ENCODE peak calls at places on chromosomes 11 and 22, in nine cellular contexts. One of them, this sample, is unnamed.

GRCh38 chr11:13667245-13667644 is 1.2 kb upstream of the FAR1 start:
- DNase-seq in stomach: no peak
- DNase-seq in GM23338: no peak
- DNase-seq in lung: no peak
- DNase-seq in transverse colon: no peak
- DNase-seq in lower leg skin: no peak
- DNase-seq in dorsolateral prefrontal cortex: no peak
- DNase-seq in activated naive CD8-positive, alpha-beta T cell treated with anti-CD3 and anti-CD28 coated beads, Interleukin-2, amount 50 U/mL, for 24 hours: peak; percentile 6
- DNase-seq in nephron progenitor cell: no peak
- DNase-seq in this sample: no peak

GRCh38 chr11:57458410-57459111 is 1.8 kb upstream of the RTN4RL2 start:
- DNase-seq in stomach: peak; percentile 62
- DNase-seq in GM23338: peak; percentile 79
- DNase-seq in lung: no peak
- DNase-seq in transverse colon: peak; percentile 56
- DNase-seq in lower leg skin: no peak
- DNase-seq in dorsolateral prefrontal cortex: peak; percentile 56
- DNase-seq in activated naive CD8-positive, alpha-beta T cell treated with anti-CD3 and anti-CD28 coated beads, Interleukin-2, amount 50 U/mL, for 24 hours: peak; percentile 75
- DNase-seq in nephron progenitor cell: peak; percentile 80
- DNase-seq in this sample: no peak

GRCh38 chr11:35237860-35238715 is 99.1 kb downstream of the CD44 start:
- DNase-seq in stomach: peak; percentile 32
- DNase-seq in GM23338: peak; percentile 96
- DNase-seq in lung: peak; percentile 54
- DNase-seq in transverse colon: peak; percentile 54
- DNase-seq in lower leg skin: peak; percentile 44
- DNase-seq in dorsolateral prefrontal cortex: no peak
- DNase-seq in activated naive CD8-positive, alpha-beta T cell treated with anti-CD3 and anti-CD28 coated beads, Interleukin-2, amount 50 U/mL, for 24 hours: peak; percentile 57
- DNase-seq in nephron progenitor cell: peak; percentile 50
- DNase-seq in this sample: no peak

GRCh38 chr11:47977651-47978050 is 2.7 kb upstream of the PTPRJ start:
- DNase-seq in stomach: no peak
- DNase-seq in GM23338: no peak
- DNase-seq in lung: no peak
- DNase-seq in transverse colon: no peak
- DNase-seq in lower leg skin: no peak
- DNase-seq in dorsolateral prefrontal cortex: no peak
- DNase-seq in activated naive CD8-positive, alpha-beta T cell treated with anti-CD3 and anti-CD28 coated beads, Interleukin-2, amount 50 U/mL, for 24 hours: no peak
- DNase-seq in nephron progenitor cell: no peak
- DNase-seq in this sample: no peak

GRCh38 chr22:42357634-42358296 is 74.4 kb downstream of the NFAM1 start:
- DNase-seq in stomach: peak; percentile 87
- DNase-seq in GM23338: no peak
- DNase-seq in lung: peak; percentile 53
- DNase-seq in transverse colon: no peak
- DNase-seq in lower leg skin: peak; percentile 68
- DNase-seq in dorsolateral prefrontal cortex: no peak
- DNase-seq in activated naive CD8-positive, alpha-beta T cell treated with anti-CD3 and anti-CD28 coated beads, Interleukin-2, amount 50 U/mL, for 24 hours: no peak
- DNase-seq in nephron progenitor cell: no peak
- DNase-seq in this sample: no peak

GRCh38 chr11:70733327-70734325 is 335.3 kb downstream of the CTTN start:
- DNase-seq in stomach: no peak
- DNase-seq in GM23338: no peak
- DNase-seq in lung: no peak
- DNase-seq in transverse colon: no peak
- DNase-seq in lower leg skin: no peak
- DNase-seq in dorsolateral prefrontal cortex: no peak
- DNase-seq in activated naive CD8-positive, alpha-beta T cell treated with anti-CD3 and anti-CD28 coated beads, Interleukin-2, amount 50 U/mL, for 24 hours: no peak
- DNase-seq in nephron progenitor cell: no peak
- DNase-seq in this sample: no peak

GRCh38 chr11:2366271-2366670 is 10.8 kb upstream of the CD81 start:
- DNase-seq in stomach: no peak
- DNase-seq in GM23338: no peak
- DNase-seq in lung: no peak
- DNase-seq in transverse colon: no peak
- DNase-seq in lower leg skin: no peak
- DNase-seq in dorsolateral prefrontal cortex: peak; percentile 68
- DNase-seq in activated naive CD8-positive, alpha-beta T cell treated with anti-CD3 and anti-CD28 coated beads, Interleukin-2, amount 50 U/mL, for 24 hours: no peak
- DNase-seq in nephron progenitor cell: no peak
- DNase-seq in this sample: no peak

GRCh38 chr11:79515781-79516180 is 75.0 kb upstream of the TENM4 start:
- DNase-seq in stomach: no peak
- DNase-seq in GM23338: no peak
- DNase-seq in lung: no peak
- DNase-seq in transverse colon: no peak
- DNase-seq in lower leg skin: no peak
- DNase-seq in dorsolateral prefrontal cortex: no peak
- DNase-seq in activated naive CD8-positive, alpha-beta T cell treated with anti-CD3 and anti-CD28 coated beads, Interleukin-2, amount 50 U/mL, for 24 hours: no peak
- DNase-seq in nephron progenitor cell: no peak
- DNase-seq in this sample: no peak

GRCh38 chr11:112174789-112175595 is at the start of gene BCO2:
- DNase-seq in stomach: peak; percentile 72
- DNase-seq in GM23338: peak; percentile 74
- DNase-seq in lung: peak; percentile 84
- DNase-seq in transverse colon: peak; percentile 85
- DNase-seq in lower leg skin: peak; percentile 74
- DNase-seq in dorsolateral prefrontal cortex: peak; percentile 83
- DNase-seq in activated naive CD8-positive, alpha-beta T cell treated with anti-CD3 and anti-CD28 coated beads, Interleukin-2, amount 50 U/mL, for 24 hours: peak; percentile 57
- DNase-seq in nephron progenitor cell: peak; percentile 90
- DNase-seq in this sample: no peak

GRCh38 chr22:22404598-22405284 is 103.8 kb downstream of the ZNF280B start:
- DNase-seq in stomach: no peak
- DNase-seq in GM23338: no peak
- DNase-seq in lung: no peak
- DNase-seq in transverse colon: no peak
- DNase-seq in lower leg skin: no peak
- DNase-seq in dorsolateral prefrontal cortex: no peak
- DNase-seq in activated naive CD8-positive, alpha-beta T cell treated with anti-CD3 and anti-CD28 coated beads, Interleukin-2, amount 50 U/mL, for 24 hours: no peak
- DNase-seq in nephron progenitor cell: no peak
- DNase-seq in this sample: no peak

GRCh38 chr22:30104501-30105156 is 24.4 kb downstream of the HORMAD2 start:
- DNase-seq in stomach: no peak
- DNase-seq in GM23338: no peak
- DNase-seq in lung: no peak
- DNase-seq in transverse colon: no peak
- DNase-seq in lower leg skin: no peak
- DNase-seq in dorsolateral prefrontal cortex: no peak
- DNase-seq in activated naive CD8-positive, alpha-beta T cell treated with anti-CD3 and anti-CD28 coated beads, Interleukin-2, amount 50 U/mL, for 24 hours: no peak
- DNase-seq in nephron progenitor cell: no peak
- DNase-seq in this sample: no peak

GRCh38 chr11:128929991-128930390 is 12.7 kb downstream of the TP53AIP1 start:
- DNase-seq in stomach: no peak
- DNase-seq in GM23338: no peak
- DNase-seq in lung: no peak
- DNase-seq in transverse colon: no peak
- DNase-seq in lower leg skin: no peak
- DNase-seq in dorsolateral prefrontal cortex: no peak
- DNase-seq in activated naive CD8-positive, alpha-beta T cell treated with anti-CD3 and anti-CD28 coated beads, Interleukin-2, amount 50 U/mL, for 24 hours: no peak
- DNase-seq in nephron progenitor cell: peak; percentile 31
- DNase-seq in this sample: no peak

GRCh38 chr11:134252539-134253188 is 488 bp downstream of the THYN1 start:
- DNase-seq in stomach: no peak
- DNase-seq in GM23338: peak; percentile 58
- DNase-seq in lung: no peak
- DNase-seq in transverse colon: no peak
- DNase-seq in lower leg skin: no peak
- DNase-seq in dorsolateral prefrontal cortex: no peak
- DNase-seq in activated naive CD8-positive, alpha-beta T cell treated with anti-CD3 and anti-CD28 coated beads, Interleukin-2, amount 50 U/mL, for 24 hours: peak; percentile 34
- DNase-seq in nephron progenitor cell: peak; percentile 22
- DNase-seq in this sample: no peak

GRCh38 chr11:78202733-78203167 is 14.0 kb downstream of the USP35 start:
- DNase-seq in stomach: no peak
- DNase-seq in GM23338: no peak
- DNase-seq in lung: no peak
- DNase-seq in transverse colon: no peak
- DNase-seq in lower leg skin: no peak
- DNase-seq in dorsolateral prefrontal cortex: no peak
- DNase-seq in activated naive CD8-positive, alpha-beta T cell treated with anti-CD3 and anti-CD28 coated beads, Interleukin-2, amount 50 U/mL, for 24 hours: peak; percentile 29
- DNase-seq in nephron progenitor cell: no peak
- DNase-seq in this sample: no peak

GRCh38 chr22:28148816-28149465 is 229.9 kb upstream of the PITPNB start:
- DNase-seq in stomach: no peak
- DNase-seq in GM23338: no peak
- DNase-seq in lung: no peak
- DNase-seq in transverse colon: no peak
- DNase-seq in lower leg skin: no peak
- DNase-seq in dorsolateral prefrontal cortex: no peak
- DNase-seq in activated naive CD8-positive, alpha-beta T cell treated with anti-CD3 and anti-CD28 coated beads, Interleukin-2, amount 50 U/mL, for 24 hours: no peak
- DNase-seq in nephron progenitor cell: no peak
- DNase-seq in this sample: no peak

GRCh38 chr11:12587333-12587997 is 86.8 kb upstream of the TEAD1 start:
- DNase-seq in stomach: no peak
- DNase-seq in GM23338: peak; percentile 79
- DNase-seq in lung: no peak
- DNase-seq in transverse colon: no peak
- DNase-seq in lower leg skin: no peak
- DNase-seq in dorsolateral prefrontal cortex: no peak
- DNase-seq in activated naive CD8-positive, alpha-beta T cell treated with anti-CD3 and anti-CD28 coated beads, Interleukin-2, amount 50 U/mL, for 24 hours: no peak
- DNase-seq in nephron progenitor cell: peak; percentile 8
- DNase-seq in this sample: no peak

GRCh38 chr11:126282742-126283591 is at the start of gene TIRAP:
- DNase-seq in stomach: peak; percentile 73
- DNase-seq in GM23338: peak; percentile 73
- DNase-seq in lung: peak; percentile 69
- DNase-seq in transverse colon: peak; percentile 76
- DNase-seq in lower leg skin: peak; percentile 34
- DNase-seq in dorsolateral prefrontal cortex: peak; percentile 65
- DNase-seq in activated naive CD8-positive, alpha-beta T cell treated with anti-CD3 and anti-CD28 coated beads, Interleukin-2, amount 50 U/mL, for 24 hours: peak; percentile 55
- DNase-seq in nephron progenitor cell: peak; percentile 73
- DNase-seq in this sample: no peak

GRCh38 chr22:41813726-41814410 is 13.4 kb downstream of the CCDC134 start:
- DNase-seq in stomach: no peak
- DNase-seq in GM23338: no peak
- DNase-seq in lung: no peak
- DNase-seq in transverse colon: no peak
- DNase-seq in lower leg skin: no peak
- DNase-seq in dorsolateral prefrontal cortex: no peak
- DNase-seq in activated naive CD8-positive, alpha-beta T cell treated with anti-CD3 and anti-CD28 coated beads, Interleukin-2, amount 50 U/mL, for 24 hours: no peak
- DNase-seq in nephron progenitor cell: no peak
- DNase-seq in this sample: no peak

GRCh38 chr11:69721745-69722144 is 17.9 kb upstream of the FGF19 start:
- DNase-seq in stomach: no peak
- DNase-seq in GM23338: peak; percentile 59
- DNase-seq in lung: no peak
- DNase-seq in transverse colon: no peak
- DNase-seq in lower leg skin: no peak
- DNase-seq in dorsolateral prefrontal cortex: no peak
- DNase-seq in activated naive CD8-positive, alpha-beta T cell treated with anti-CD3 and anti-CD28 coated beads, Interleukin-2, amount 50 U/mL, for 24 hours: no peak
- DNase-seq in nephron progenitor cell: no peak
- DNase-seq in this sample: no peak

GRCh38 chr11:74322667-74323066 is 11.2 kb upstream of the P4HA3 start:
- DNase-seq in stomach: no peak
- DNase-seq in GM23338: no peak
- DNase-seq in lung: no peak
- DNase-seq in transverse colon: no peak
- DNase-seq in lower leg skin: peak; percentile 45
- DNase-seq in dorsolateral prefrontal cortex: no peak
- DNase-seq in activated naive CD8-positive, alpha-beta T cell treated with anti-CD3 and anti-CD28 coated beads, Interleukin-2, amount 50 U/mL, for 24 hours: no peak
- DNase-seq in nephron progenitor cell: no peak
- DNase-seq in this sample: no peak

GRCh38 chr11:65776710-65777141 is 4.0 kb downstream of the AP5B1 start:
- DNase-seq in stomach: peak; percentile 21
- DNase-seq in GM23338: no peak
- DNase-seq in lung: no peak
- DNase-seq in transverse colon: no peak
- DNase-seq in lower leg skin: peak; percentile 12
- DNase-seq in dorsolateral prefrontal cortex: no peak
- DNase-seq in activated naive CD8-positive, alpha-beta T cell treated with anti-CD3 and anti-CD28 coated beads, Interleukin-2, amount 50 U/mL, for 24 hours: no peak
- DNase-seq in nephron progenitor cell: no peak
- DNase-seq in this sample: no peak

GRCh38 chr11:122108192-122108799 is 7.7 kb downstream of the BLID start:
- DNase-seq in stomach: no peak
- DNase-seq in GM23338: peak; percentile 81
- DNase-seq in lung: peak; percentile 48
- DNase-seq in transverse colon: no peak
- DNase-seq in lower leg skin: no peak
- DNase-seq in dorsolateral prefrontal cortex: no peak
- DNase-seq in activated naive CD8-positive, alpha-beta T cell treated with anti-CD3 and anti-CD28 coated beads, Interleukin-2, amount 50 U/mL, for 24 hours: peak; percentile 26
- DNase-seq in nephron progenitor cell: peak; percentile 56
- DNase-seq in this sample: no peak